ENCODE peak calls at places on chromosomes 4 and X, in seven cellular contexts. H is A549; I is cardiac muscle cell; Z is psoas muscle; X is Karpas-422; P is mammary epithelial cell; K is CD4-positive, CD25-positive, alpha-beta regulatory T cell. W is an unnamed sample. For H3K4me1, the result is how much of the 10 kb centered on the place peaks cover.

GRCh38 chr4:142475663-142476062 is 370.4 kb downstream of the INPP4B start:
- DNase-seq in P (peak), Z (no peak), K (no peak), X (no peak), H (no peak), I (peak), W (no peak)

GRCh38 chr4:17780461-17781071 is 855 bp downstream of the FAM184B start:
- DNase-seq in P (no peak), Z (no peak), K (no peak), H (no peak), I (peak), X (no peak), W (no peak)

GRCh38 chr4:39303871-39304270 is 62.3 kb downstream of the RFC1 start:
- DNase-seq in I (no peak), P (no peak), K (no peak), H (no peak), X (no peak), Z (no peak), W (no peak)

GRCh38 chr4:127410644-127411043 is 222.1 kb upstream of the INTU start:
- DNase-seq in Z (no peak), P (no peak), X (no peak), I (no peak), H (no peak), K (no peak), W (no peak)

GRCh38 chr4:77104405-77105292 is 28.9 kb upstream of the CCNI start:
- DNase-seq in P (peak), Z (peak), X (no peak), I (peak), K (no peak), H (no peak), W (peak)

GRCh38 chr4:138235419-138235952 is 6.7 kb downstream of the SLC7A11 start:
- DNase-seq in Z (no peak), H (no peak), X (no peak), P (peak), K (peak), I (peak), W (no peak)

GRCh38 chrX:13492286-13492685 is 77.1 kb upstream of the EGFL6 start:
- DNase-seq in H (no peak), K (no peak), P (no peak), Z (no peak), X (no peak), I (no peak), W (no peak)

GRCh38 chr4:72744103-72744725 is 175.2 kb upstream of the ADAMTS3 start:
- DNase-seq in I (peak), P (peak), X (no peak), H (no peak), K (no peak), Z (no peak), W (no peak)

GRCh38 chr4:26762650-26763049 is 98.0 kb upstream of the STIM2 start:
- DNase-seq in I (peak), P (peak), Z (no peak), K (peak), X (no peak), H (no peak), W (no peak)

GRCh38 chrX:2664497-2664896 is 26.6 kb upstream of the CD99 start:
- DNase-seq in Z (peak), X (no peak), P (no peak), H (no peak), K (no peak), I (peak), W (no peak)

GRCh38 chrX:136214551-136214950 is 36.6 kb downstream of the MAP7D3 start:
- DNase-seq in P (no peak), I (peak), X (no peak), K (no peak), H (no peak), Z (no peak), W (no peak)

GRCh38 chrX:2962346-2962745 is 33.2 kb upstream of the ARSD start:
- DNase-seq in Z (no peak), H (no peak), P (no peak), K (no peak), X (no peak), I (no peak), W (no peak)

GRCh38 chr4:113700602-113701150 is 60.9 kb downstream of the CAMK2D start:
- DNase-seq in I (no peak), Z (no peak), P (no peak), K (no peak), H (no peak), X (no peak), W (no peak)

GRCh38 chr4:2068566-2068965 is 9.4 kb downstream of the NAT8L start:
- DNase-seq in I (no peak), H (no peak), X (no peak), K (no peak), Z (no peak), P (no peak), W (peak)

GRCh38 chrX:144592036-144592435 is 655.3 kb upstream of the SPANXN1 start:
- DNase-seq in K (no peak), H (no peak), P (no peak), X (no peak), Z (no peak), I (no peak), W (no peak)

GRCh38 chr4:26991057-26991456 is 130.4 kb downstream of the STIM2 start:
- DNase-seq in K (no peak), H (no peak), I (no peak), Z (no peak), X (no peak), P (no peak), W (no peak)

GRCh38 chr4:87965501-87965975 is 10.0 kb upstream of the SPP1 start:
- DNase-seq in X (no peak), Z (no peak), H (no peak), K (no peak), P (no peak), I (no peak), W (no peak)

GRCh38 chr4:163161536-163162205 is 5.0 kb downstream of the NAF1 start:
- DNase-seq in H (no peak), P (peak), Z (no peak), K (no peak), X (no peak), I (peak), W (no peak)

GRCh38 chr4:107261241-107261874 is 225.2 kb upstream of the DKK2 start:
- DNase-seq in Z (no peak), P (peak), H (no peak), X (no peak), I (no peak), K (no peak), W (no peak)

GRCh38 chrX:116292183-116292582 is 121.6 kb downstream of the AGTR2 start:
- DNase-seq in I (no peak), X (no peak), P (no peak), H (no peak), Z (no peak), K (no peak), W (no peak)
- H3K4me3 ChIP-seq in I (no peak), X (no peak), P (no peak), H (no peak), Z (no peak), K (no peak), W (no peak)

DNA sequence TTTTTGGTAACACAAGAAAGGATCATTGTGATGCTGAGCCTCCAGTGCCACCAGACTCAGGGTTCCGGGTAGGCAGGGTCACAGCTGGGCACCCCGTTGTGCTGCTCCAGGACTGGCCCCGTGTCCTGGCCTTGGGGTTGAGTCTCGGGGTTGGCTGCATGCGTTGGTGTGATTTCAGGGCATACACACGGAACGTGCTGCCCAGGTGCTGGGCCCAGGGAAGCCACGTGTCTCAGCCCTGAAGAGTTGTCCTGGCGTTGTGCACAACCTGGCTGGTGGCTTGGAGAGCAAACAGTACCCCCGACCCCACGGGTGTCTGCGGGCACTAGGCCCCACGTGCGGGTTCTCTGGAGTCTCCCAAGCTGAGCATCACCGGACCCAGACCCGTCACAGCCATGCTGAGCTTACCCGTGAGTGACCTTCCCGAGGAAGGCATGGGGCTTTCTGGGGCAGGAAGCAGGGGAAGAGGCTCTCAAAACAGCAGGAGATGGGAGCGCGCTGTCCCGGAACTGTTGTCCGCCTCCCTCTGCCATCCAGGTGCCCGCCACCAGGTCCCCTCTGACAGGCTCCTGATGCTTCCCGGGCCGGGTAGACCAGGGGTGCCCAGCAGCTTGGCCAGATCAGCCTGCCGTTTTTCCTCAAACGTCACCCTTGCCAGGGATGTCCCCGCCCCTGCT is 66.1 kb upstream of the ENPP6 start:
- DNase-seq in P (no peak), H (no peak), Z (no peak), X (peak), I (no peak), K (no peak), W (no peak)
- H3K4me1 ChIP-seq in P (under half), H (under half), Z (under half), X (half or more), I (under half), K (half or more), W (under half)

GRCh38 chr4:3250438-3250955 is 1.5 kb downstream of the MSANTD1 start:
- DNase-seq in Z (peak), X (no peak), I (no peak), K (no peak), P (no peak), H (no peak), W (peak)
- H3K27ac ChIP-seq in Z (no peak), X (no peak), I (no peak), K (no peak), P (no peak), H (no peak), W (peak)

GRCh38 chr4:176906693-176907092 is 114.0 kb upstream of the VEGFC start:
- DNase-seq in X (no peak), H (no peak), I (no peak), Z (no peak), P (peak), K (no peak), W (no peak)
- H3K4me3 ChIP-seq in X (no peak), H (no peak), I (no peak), Z (no peak), P (no peak), K (no peak), W (no peak)

GRCh38 chrX:153878969-153879653 is 6.9 kb downstream of the L1CAM start:
- DNase-seq in P (no peak), Z (no peak), K (no peak), H (no peak), I (no peak), X (no peak), W (no peak)
- H3K4me1 ChIP-seq in P (under half), Z (under half), K (under half), H (under half), I (under half), X (under half), W (under half)

W was measured in upper lobe of right lung.